ENCODE peak calls at places on chromosome 10, in four cellular contexts. M is LoVo, C is adrenal gland, S is MCF 10A. E is an unnamed sample.

GRCh38 chr10:33967721-33968120 is 633.3 kb upstream of the NRP1 start:
- DNase-seq in M (no peak), C (no peak), S (no peak), E (no peak)

GRCh38 chr10:132443605-132443997 is 46.6 kb downstream of the PWWP2B start:
- DNase-seq in M (peak; percentile 15), C (peak; percentile 77), S (peak; percentile 27), E (peak; percentile 32)

GRCh38 chr10:14084875-14085274 is 245.8 kb downstream of the FRMD4A start:
- DNase-seq in M (no peak), C (no peak), S (peak; percentile 12), E (no peak)

GRCh38 chr10:131195552-131196159 is 115.9 kb downstream of the TCERG1L start:
- DNase-seq in M (no peak), C (peak; percentile 37), S (no peak), E (no peak)

GRCh38 chr10:57341294-57341693 is 926.4 kb downstream of the IPMK start:
- DNase-seq in M (no peak), C (no peak), S (no peak), E (no peak)

GRCh38 chr10:74145133-74145532 is 5.5 kb downstream of the AP3M1 start:
- DNase-seq in M (no peak), C (no peak), S (peak; percentile 70), E (no peak)

GRCh38 chr10:114911052-114911697 is 26.8 kb upstream of the TRUB1 start:
- DNase-seq in M (no peak), C (no peak), S (no peak), E (no peak)

GRCh38 chr10:3636356-3637181 is 148.4 kb downstream of the KLF6 start:
- DNase-seq in M (peak; percentile 32), C (peak; percentile 60), S (peak; percentile 86), E (no peak)

GRCh38 chr10:100723180-100723579 is 22.2 kb upstream of the PAX2 start:
- DNase-seq in M (no peak), C (no peak), S (no peak), E (no peak)

GRCh38 chr10:130571674-130572073 is 435.5 kb downstream of the GLRX3 start:
- DNase-seq in M (no peak), C (no peak), S (no peak), E (no peak)

GRCh38 chr10:97426776-97427570 is 982 bp downstream of the PGAM1 start:
- DNase-seq in M (no peak), C (no peak), S (no peak), E (no peak)

GRCh38 chr10:37490266-37490665 is 364.9 kb downstream of the ANKRD30A start:
- DNase-seq in M (no peak), C (no peak), S (no peak), E (no peak)

GRCh38 chr10:79295593-79295992 is 51.7 kb upstream of the PPIF start:
- DNase-seq in M (no peak), C (no peak), S (no peak), E (no peak)

GRCh38 chr10:7317799-7318446 is 92.9 kb downstream of the SFMBT2 start:
- DNase-seq in M (no peak), C (no peak), S (no peak), E (no peak)

GRCh38 chr10:110138197-110138812 is 69.1 kb upstream of the MXI1 start:
- DNase-seq in M (peak; percentile 63), C (no peak), S (peak; percentile 73), E (peak; percentile 65)

GRCh38 chr10:132364594-132364970 is 32.4 kb upstream of the PWWP2B start:
- DNase-seq in M (no peak), C (no peak), S (no peak), E (peak; percentile 13)

GRCh38 chr10:103396789-103397087 is 312 bp downstream of the PDCD11 start:
- DNase-seq in M (no peak), C (no peak), S (no peak), E (no peak)

GRCh38 chr10:25713894-25714240 is 220.2 kb upstream of the MYO3A start:
- DNase-seq in M (no peak), C (no peak), S (no peak), E (no peak)